ENCODE peak calls at places on chromosomes 3 and 15, in four cellular contexts. I is NCI-H446 treated with DMSO at 0.1 percent for 48 hours; D is activated CD4-positive, CD25-positive, alpha-beta regulatory T cell; X is esophagus muscularis mucosa. Z is an unnamed sample.

GRCh38 chr15:94383706-94384105 is 152.3 kb downstream of the MCTP2 start:
- DNase-seq in I (no peak), D (no peak), X (no peak), Z (no peak)

GRCh38 chr3:50238549-50239026 is 2.6 kb downstream of the GNAI2 start:
- DNase-seq in I (no peak), D (no peak), X (no peak), Z (peak; percentile 4)

GRCh38 chr3:10702961-10703740 is 112.9 kb upstream of the SLC6A11 start:
- DNase-seq in I (no peak), D (no peak), X (no peak), Z (no peak)

GRCh38 chr15:93088200-93088980 is 621 bp downstream of the RGMA start:
- DNase-seq in I (no peak), D (no peak), X (no peak), Z (no peak)

GRCh38 chr15:62066663-62067447 is at the start of gene C2CD4A:
- DNase-seq in I (peak; percentile 2), D (peak; percentile 32), X (no peak), Z (peak; percentile 42)

GRCh38 chr3:61237858-61238257 is 13.4 kb downstream of the FHIT start:
- DNase-seq in I (no peak), D (no peak), X (no peak), Z (no peak)

GRCh38 chr3:10707984-10708868 is 107.8 kb upstream of the SLC6A11 start:
- DNase-seq in I (no peak), D (no peak), X (no peak), Z (no peak)

GRCh38 chr15:62644874-62645755 is 397.4 kb upstream of the TPM1 start:
- DNase-seq in I (no peak), D (no peak), X (peak; percentile 90), Z (no peak)

Z was measured in DMS 273 treated with DMSO at 0.1 percent for 48 hours.